ENCODE peak calls at places on chromosome 2, in ten cellular contexts. V, F, D, Y, Q, H, T, I, M and Z are unnamed samples.

GRCh38 chr2:3041841-3042600 is 335.6 kb downstream of the EIPR1 start:
- DNase-seq in M (no peak), Y (no peak), H (peak), I (no peak), V (no peak), T (peak), D (no peak), Q (no peak), F (no peak), Z (no peak)

GRCh38 chr2:186984966-186985365 is 136.0 kb upstream of the ZSWIM2 start:
- DNase-seq in H (no peak), Y (no peak), F (no peak), V (no peak), M (no peak), I (no peak), D (no peak), T (peak), Q (no peak), Z (no peak)

GRCh38 chr2:46296216-46296839 is 879 bp upstream of the EPAS1 start:
- DNase-seq in M (no peak), H (peak), V (peak), Q (no peak), D (peak), I (peak), Y (no peak), T (no peak), F (no peak), Z (no peak)

GRCh38 chr2:64972856-64973255 is 16.3 kb upstream of the SLC1A4 start:
- DNase-seq in F (no peak), I (no peak), Q (no peak), V (no peak), D (no peak), Y (no peak), H (no peak), M (no peak), T (no peak), Z (no peak)

GRCh38 chr2:138432971-138433370 is 68.6 kb upstream of the SPOPL start:
- DNase-seq in V (peak), T (no peak), M (no peak), I (no peak), Q (peak), H (no peak), Y (no peak), D (no peak), F (no peak), Z (no peak)

GRCh38 chr2:12096425-12096824 is 350.0 kb downstream of the LPIN1 start:
- DNase-seq in Q (no peak), T (no peak), M (no peak), I (peak), Y (no peak), H (no peak), D (no peak), V (no peak), F (no peak), Z (no peak)

GRCh38 chr2:171629113-171629512 is 58.2 kb upstream of the DYNC1I2 start:
- DNase-seq in F (no peak), V (no peak), Y (no peak), T (no peak), Q (no peak), D (no peak), M (no peak), H (no peak), I (no peak), Z (no peak)

GRCh38 chr2:237299897-237300296 is 114.1 kb downstream of the COL6A3 start:
- DNase-seq in T (no peak), Y (no peak), V (no peak), I (no peak), Q (peak), F (no peak), M (no peak), D (no peak), H (no peak), Z (no peak)

GRCh38 chr2:12331698-12332097 is 385.0 kb upstream of the TRIB2 start:
- DNase-seq in D (no peak), I (no peak), V (no peak), H (no peak), Q (no peak), Y (no peak), T (no peak), M (no peak), F (no peak), Z (no peak)

GRCh38 chr2:230416061-230416721 is at the start of gene SP100:
- DNase-seq in T (no peak), I (no peak), Q (peak), F (peak), V (peak), Y (peak), M (peak), H (peak), D (no peak), Z (no peak)

GRCh38 chr2:171342014-171342413 is 91.8 kb downstream of the METTL8 start:
- DNase-seq in F (no peak), Q (no peak), I (no peak), M (no peak), T (no peak), V (no peak), D (no peak), Y (no peak), H (no peak), Z (no peak)

DNA sequence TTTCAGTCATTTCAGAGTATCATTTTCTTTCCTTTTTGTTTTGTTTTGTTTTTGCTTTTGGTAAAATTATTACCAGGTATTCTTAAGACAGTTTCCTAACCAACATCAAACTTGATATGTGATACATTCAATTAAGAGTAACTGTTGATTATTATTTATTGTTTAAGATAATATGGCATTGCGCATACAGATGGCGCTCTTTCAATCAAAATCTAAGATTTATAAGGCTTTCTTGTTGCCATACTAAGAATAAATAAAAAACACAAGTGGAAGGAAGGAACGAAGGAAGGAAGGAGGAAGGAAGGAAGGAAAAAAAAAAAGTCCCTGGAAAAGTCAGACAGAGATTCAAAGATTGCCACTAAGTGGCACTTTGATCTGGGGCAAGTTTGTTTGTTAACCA is 1308.7 kb upstream of the FAM98A start:
- DNase-seq in H (no peak), F (no peak), Y (no peak), I (no peak), D (no peak), T (no peak), Q (no peak), M (no peak), V (no peak), Z (no peak)
- TF ChIP-seq CTCF in H (no peak), F (no peak), Y (no peak), I (no peak), D (no peak), T (peak), Q (no peak), M (no peak), V (no peak), Z (peak)

GRCh38 chr2:160917850-160918249 is 242.4 kb upstream of the TANK start:
- DNase-seq in I (no peak), F (no peak), H (no peak), Q (peak), Y (no peak), V (no peak), M (no peak), D (no peak), T (no peak), Z (no peak)

GRCh38 chr2:160920061-160920460 is 240.2 kb upstream of the TANK start:
- DNase-seq in I (no peak), F (no peak), Q (no peak), V (no peak), D (no peak), M (no peak), H (no peak), Y (no peak), T (no peak), Z (no peak)

GRCh38 chr2:160920791-160921303 is 239.4 kb upstream of the TANK start:
- DNase-seq in H (peak), I (no peak), Y (no peak), M (no peak), Q (peak), T (no peak), V (no peak), F (no peak), D (no peak), Z (no peak)

GRCh38 chr2:160921401-160921964 is 238.7 kb upstream of the TANK start:
- DNase-seq in T (no peak), H (no peak), Y (no peak), I (no peak), F (no peak), Q (no peak), D (no peak), V (no peak), M (no peak), Z (no peak)

DNA sequence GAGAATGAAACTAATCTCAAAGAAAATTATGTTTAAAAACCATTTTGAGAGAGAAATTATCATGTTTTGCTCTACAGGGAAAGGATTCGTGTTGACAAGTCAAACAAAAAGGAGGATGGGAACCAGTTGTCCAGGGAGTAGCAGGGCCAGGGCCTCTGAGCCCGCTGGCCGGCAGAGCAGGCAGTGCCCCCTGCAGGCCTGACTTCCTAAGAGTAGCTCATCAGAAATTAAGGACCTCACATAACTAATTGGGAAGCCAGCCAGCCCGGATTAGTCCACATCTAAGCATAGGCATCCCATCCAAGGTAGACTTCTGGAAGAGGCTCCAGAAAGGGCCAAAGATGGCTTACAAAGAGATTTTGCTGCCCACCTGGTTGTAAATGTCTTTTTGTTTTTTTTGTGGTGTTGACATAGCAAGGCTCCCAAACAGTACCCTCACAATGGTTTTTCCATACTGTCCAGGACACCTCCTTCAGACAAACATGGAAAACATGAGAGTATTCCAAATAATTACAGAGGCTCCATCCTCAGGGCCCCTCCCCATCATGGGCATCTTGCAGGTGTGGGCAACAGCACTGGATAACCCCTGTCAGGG is 241.2 kb upstream of the TANK start:
- DNase-seq in M (peak), Q (peak), I (peak), D (peak), Y (no peak), H (peak), F (no peak), V (peak), T (no peak), Z (peak)
- TF ChIP-seq CTCF in M (peak), Q (peak), I (peak), D (peak), Y (peak), H (peak), F (peak), V (peak), T (peak), Z (peak)

GRCh38 chr2:134002391-134002790 is 251.5 kb upstream of the MGAT5 start:
- DNase-seq in Y (no peak), F (no peak), V (no peak), D (no peak), Q (peak), H (no peak), I (no peak), T (no peak), M (no peak), Z (no peak)
- TF ChIP-seq CTCF in Y (no peak), F (no peak), V (no peak), D (no peak), Q (no peak), H (no peak), I (no peak), T (no peak), M (no peak), Z (no peak)

GRCh38 chr2:105136394-105136793 is 98.5 kb downstream of the MRPS9 start:
- DNase-seq in F (no peak), T (no peak), Y (no peak), M (no peak), V (no peak), H (no peak), Q (no peak), D (no peak), I (no peak), Z (no peak)
- TF ChIP-seq CTCF in F (no peak), T (no peak), Y (no peak), M (no peak), V (no peak), H (no peak), Q (no peak), D (no peak), I (no peak), Z (no peak)

DNA sequence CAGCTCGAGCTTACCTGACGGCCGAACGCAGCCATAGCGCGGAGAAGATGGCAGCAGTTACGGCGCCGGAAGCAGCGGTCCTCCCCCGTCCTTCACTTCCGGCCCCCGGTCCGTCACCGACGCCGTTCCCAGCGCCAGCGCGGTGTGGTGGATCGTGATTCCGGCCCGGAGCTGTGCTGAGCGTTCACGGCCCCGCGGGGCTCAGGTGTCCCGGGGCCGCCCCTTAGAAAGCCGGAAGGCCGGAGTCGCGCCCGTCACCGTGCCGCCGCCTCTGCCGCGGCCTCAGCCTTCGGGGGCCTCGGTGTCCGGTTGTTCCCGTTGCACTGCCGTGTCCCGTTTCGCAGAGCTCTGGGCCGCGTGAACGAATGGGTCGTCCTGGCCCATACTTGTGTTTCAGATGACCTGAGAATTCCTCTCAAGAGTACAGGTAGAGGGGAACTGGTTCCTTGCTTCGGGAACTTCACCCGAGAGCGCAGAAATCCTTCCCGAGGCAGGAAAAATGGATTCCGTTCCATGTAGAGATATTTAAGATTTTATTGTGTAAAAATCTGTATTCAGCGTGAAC is at the start of gene MTERF4:
- DNase-seq in I (peak), Y (peak), D (peak), T (peak), H (peak), M (peak), F (no peak), V (peak), Q (peak), Z (peak)
- TF ChIP-seq CTCF in I (no peak), Y (no peak), D (no peak), T (no peak), H (no peak), M (no peak), F (no peak), V (no peak), Q (no peak), Z (no peak)